ENCODE peak calls at places on chromosomes 7 and 10, in seven cellular contexts. One of them, this sample, is unnamed.
A peak's percentile ranks its signal among the peaks of the same experiment; 100 is the strongest.

GRCh38 chr7:14836571-14837189 is 65.9 kb downstream of the DGKB start:
- DNase-seq in amniotic stem cell: peak; percentile 81
- DNase-seq in ELF-1: peak; percentile 71
- DNase-seq in fibroblast of mammary gland: peak; percentile 79
- DNase-seq in fibroblast of gingiva: peak; percentile 52
- DNase-seq in HuH-7.5: no peak
- DNase-seq in MM.1S: no peak
- DNase-seq in this sample: peak; percentile 90

GRCh38 chr7:45985902-45986301 is 64.8 kb upstream of the IGFBP3 start:
- DNase-seq in amniotic stem cell: no peak
- DNase-seq in ELF-1: no peak
- DNase-seq in fibroblast of mammary gland: peak; percentile 75
- DNase-seq in fibroblast of gingiva: peak; percentile 27
- DNase-seq in HuH-7.5: no peak
- DNase-seq in MM.1S: no peak
- DNase-seq in this sample: peak; percentile 32

GRCh38 chr7:43362652-43363428 is 220.1 kb upstream of the STK17A start:
- DNase-seq in amniotic stem cell: no peak
- DNase-seq in ELF-1: no peak
- DNase-seq in fibroblast of mammary gland: peak; percentile 79
- DNase-seq in fibroblast of gingiva: peak; percentile 66
- DNase-seq in HuH-7.5: no peak
- DNase-seq in MM.1S: no peak
- DNase-seq in this sample: peak; percentile 57

GRCh38 chr10:113171662-113172061 is 221.6 kb downstream of the TCF7L2 start:
- DNase-seq in amniotic stem cell: no peak
- DNase-seq in ELF-1: no peak
- DNase-seq in fibroblast of mammary gland: no peak
- DNase-seq in fibroblast of gingiva: no peak
- DNase-seq in HuH-7.5: no peak
- DNase-seq in MM.1S: no peak
- DNase-seq in this sample: no peak

GRCh38 chr10:124685251-124685650 is 58.9 kb downstream of the FAM53B start:
- DNase-seq in amniotic stem cell: no peak
- DNase-seq in ELF-1: no peak
- DNase-seq in fibroblast of mammary gland: no peak
- DNase-seq in fibroblast of gingiva: no peak
- DNase-seq in HuH-7.5: no peak
- DNase-seq in MM.1S: no peak
- DNase-seq in this sample: no peak

GRCh38 chr7:43143918-43144589 is 31.6 kb downstream of the HECW1 start:
- DNase-seq in amniotic stem cell: no peak
- DNase-seq in ELF-1: no peak
- DNase-seq in fibroblast of mammary gland: no peak
- DNase-seq in fibroblast of gingiva: no peak
- DNase-seq in HuH-7.5: no peak
- DNase-seq in MM.1S: no peak
- DNase-seq in this sample: no peak

GRCh38 chr10:11551915-11552602 is 59.4 kb downstream of the USP6NL start:
- DNase-seq in amniotic stem cell: peak; percentile 47
- DNase-seq in ELF-1: no peak
- DNase-seq in fibroblast of mammary gland: peak; percentile 93
- DNase-seq in fibroblast of gingiva: peak; percentile 66
- DNase-seq in HuH-7.5: no peak
- DNase-seq in MM.1S: no peak
- DNase-seq in this sample: peak; percentile 80

GRCh38 chr10:33715303-33715702 is 380.8 kb upstream of the NRP1 start:
- DNase-seq in amniotic stem cell: no peak
- DNase-seq in ELF-1: no peak
- DNase-seq in fibroblast of mammary gland: no peak
- DNase-seq in fibroblast of gingiva: no peak
- DNase-seq in HuH-7.5: no peak
- DNase-seq in MM.1S: no peak
- DNase-seq in this sample: no peak

GRCh38 chr7:71843677-71844076 is 568.5 kb downstream of the CALN1 start:
- DNase-seq in amniotic stem cell: no peak
- DNase-seq in ELF-1: no peak
- DNase-seq in fibroblast of mammary gland: no peak
- DNase-seq in fibroblast of gingiva: no peak
- DNase-seq in HuH-7.5: no peak
- DNase-seq in MM.1S: no peak
- DNase-seq in this sample: no peak

GRCh38 chr7:30478349-30479228 is at the start of gene NOD1:
- DNase-seq in amniotic stem cell: peak; percentile 70
- DNase-seq in ELF-1: peak; percentile 84
- DNase-seq in fibroblast of mammary gland: peak; percentile 71
- DNase-seq in fibroblast of gingiva: peak; percentile 73
- DNase-seq in HuH-7.5: peak; percentile 60
- DNase-seq in MM.1S: peak; percentile 66
- DNase-seq in this sample: peak; percentile 92

GRCh38 chr10:88731296-88731695 is 25.2 kb downstream of the LIPK start:
- DNase-seq in amniotic stem cell: no peak
- DNase-seq in ELF-1: peak; percentile 23
- DNase-seq in fibroblast of mammary gland: no peak
- DNase-seq in fibroblast of gingiva: peak; percentile 12
- DNase-seq in HuH-7.5: no peak
- DNase-seq in MM.1S: no peak
- DNase-seq in this sample: no peak

GRCh38 chr7:155644971-155645509 is 579 bp downstream of the RBM33 start:
- DNase-seq in amniotic stem cell: peak; percentile 18
- DNase-seq in ELF-1: peak; percentile 52
- DNase-seq in fibroblast of mammary gland: peak; percentile 32
- DNase-seq in fibroblast of gingiva: peak; percentile 36
- DNase-seq in HuH-7.5: peak; percentile 33
- DNase-seq in MM.1S: peak; percentile 72
- DNase-seq in this sample: peak; percentile 75

GRCh38 chr10:60042959-60043358 is 136.6 kb upstream of the CCDC6 start:
- DNase-seq in amniotic stem cell: no peak
- DNase-seq in ELF-1: no peak
- DNase-seq in fibroblast of mammary gland: no peak
- DNase-seq in fibroblast of gingiva: no peak
- DNase-seq in HuH-7.5: no peak
- DNase-seq in MM.1S: no peak
- DNase-seq in this sample: no peak

GRCh38 chr10:71569775-71570588 is 149.6 kb downstream of the C10orf105 start:
- DNase-seq in amniotic stem cell: peak; percentile 6
- DNase-seq in ELF-1: peak; percentile 86
- DNase-seq in fibroblast of mammary gland: peak; percentile 34
- DNase-seq in fibroblast of gingiva: peak; percentile 13
- DNase-seq in HuH-7.5: peak; percentile 72
- DNase-seq in MM.1S: peak; percentile 64
- DNase-seq in this sample: peak; percentile 73

GRCh38 chr10:114868801-114869200 is 47.2 kb downstream of the FHIP2A start:
- DNase-seq in amniotic stem cell: no peak
- DNase-seq in ELF-1: no peak
- DNase-seq in fibroblast of mammary gland: peak; percentile 64
- DNase-seq in fibroblast of gingiva: peak; percentile 72
- DNase-seq in HuH-7.5: no peak
- DNase-seq in MM.1S: no peak
- DNase-seq in this sample: peak; percentile 88

GRCh38 chr7:120829487-120829886 is 28.5 kb downstream of the TSPAN12 start:
- DNase-seq in amniotic stem cell: no peak
- DNase-seq in ELF-1: no peak
- DNase-seq in fibroblast of mammary gland: no peak
- DNase-seq in fibroblast of gingiva: no peak
- DNase-seq in HuH-7.5: no peak
- DNase-seq in MM.1S: no peak
- DNase-seq in this sample: no peak